ENCODE peak calls at places on chromosomes 2 and 18, in six cellular contexts. One of them, this sample, is unnamed.

GRCh38 chr2:165440367-165440766 is 29.1 kb upstream of the CSRNP3 start:
- DNase-seq in cardiac fibroblast: peak
- DNase-seq in IMR-90: peak
- DNase-seq in endothelial cell: peak
- DNase-seq in heart right ventricle: no peak
- DNase-seq in nephron progenitor cell: peak
- DNase-seq in this sample: no peak

GRCh38 chr2:135570884-135571283 is 39.6 kb downstream of the R3HDM1 start:
- DNase-seq in cardiac fibroblast: no peak
- DNase-seq in IMR-90: no peak
- DNase-seq in endothelial cell: no peak
- DNase-seq in heart right ventricle: no peak
- DNase-seq in nephron progenitor cell: no peak
- DNase-seq in this sample: no peak

GRCh38 chr2:144084114-144084661 is 435.7 kb downstream of the ZEB2 start:
- DNase-seq in cardiac fibroblast: peak
- DNase-seq in IMR-90: peak
- DNase-seq in endothelial cell: no peak
- DNase-seq in heart right ventricle: no peak
- DNase-seq in nephron progenitor cell: no peak
- DNase-seq in this sample: no peak

GRCh38 chr18:45652303-45652702 is 37.0 kb downstream of the SLC14A2 start:
- DNase-seq in cardiac fibroblast: no peak
- DNase-seq in IMR-90: no peak
- DNase-seq in endothelial cell: no peak
- DNase-seq in heart right ventricle: no peak
- DNase-seq in nephron progenitor cell: no peak
- DNase-seq in this sample: no peak

GRCh38 chr18:7977897-7978296 is 410.8 kb downstream of the PTPRM start:
- DNase-seq in cardiac fibroblast: no peak
- DNase-seq in IMR-90: no peak
- DNase-seq in endothelial cell: no peak
- DNase-seq in heart right ventricle: no peak
- DNase-seq in nephron progenitor cell: no peak
- DNase-seq in this sample: no peak

GRCh38 chr2:109135572-109136185 is 6.7 kb downstream of the SH3RF3 start:
- DNase-seq in cardiac fibroblast: peak
- DNase-seq in IMR-90: no peak
- DNase-seq in endothelial cell: no peak
- DNase-seq in heart right ventricle: no peak
- DNase-seq in nephron progenitor cell: no peak
- DNase-seq in this sample: no peak

GRCh38 chr2:189142893-189143759 is 36.4 kb downstream of the COL5A2 start:
- DNase-seq in cardiac fibroblast: peak
- DNase-seq in IMR-90: peak
- DNase-seq in endothelial cell: peak
- DNase-seq in heart right ventricle: no peak
- DNase-seq in nephron progenitor cell: peak
- DNase-seq in this sample: no peak

GRCh38 chr2:70807102-70807827 is 13.1 kb downstream of the CLEC4F start:
- DNase-seq in cardiac fibroblast: no peak
- DNase-seq in IMR-90: no peak
- DNase-seq in endothelial cell: no peak
- DNase-seq in heart right ventricle: no peak
- DNase-seq in nephron progenitor cell: no peak
- DNase-seq in this sample: no peak

GRCh38 chr2:200452377-200452776 is 57.5 kb downstream of the KCTD18 start:
- DNase-seq in cardiac fibroblast: no peak
- DNase-seq in IMR-90: no peak
- DNase-seq in endothelial cell: no peak
- DNase-seq in heart right ventricle: no peak
- DNase-seq in nephron progenitor cell: no peak
- DNase-seq in this sample: no peak

GRCh38 chr18:43122955-43123354 is 7.5 kb upstream of the RIT2 start:
- DNase-seq in cardiac fibroblast: no peak
- DNase-seq in IMR-90: no peak
- DNase-seq in endothelial cell: no peak
- DNase-seq in heart right ventricle: no peak
- DNase-seq in nephron progenitor cell: no peak
- DNase-seq in this sample: no peak

GRCh38 chr2:19120941-19121750 is 237.3 kb downstream of the OSR1 start:
- DNase-seq in cardiac fibroblast: peak
- DNase-seq in IMR-90: peak
- DNase-seq in endothelial cell: no peak
- DNase-seq in heart right ventricle: no peak
- DNase-seq in nephron progenitor cell: no peak
- DNase-seq in this sample: no peak

GRCh38 chr2:235543126-235543750 is 49.4 kb downstream of the AGAP1 start:
- DNase-seq in cardiac fibroblast: peak
- DNase-seq in IMR-90: peak
- DNase-seq in endothelial cell: no peak
- DNase-seq in heart right ventricle: no peak
- DNase-seq in nephron progenitor cell: no peak
- DNase-seq in this sample: no peak

GRCh38 chr18:70296781-70297180 is 7.9 kb downstream of the SOCS6 start:
- DNase-seq in cardiac fibroblast: no peak
- DNase-seq in IMR-90: no peak
- DNase-seq in endothelial cell: no peak
- DNase-seq in heart right ventricle: no peak
- DNase-seq in nephron progenitor cell: no peak
- DNase-seq in this sample: no peak

GRCh38 chr2:122019729-122020128 is 264.3 kb downstream of the TSN start:
- DNase-seq in cardiac fibroblast: no peak
- DNase-seq in IMR-90: no peak
- DNase-seq in endothelial cell: no peak
- DNase-seq in heart right ventricle: no peak
- DNase-seq in nephron progenitor cell: no peak
- DNase-seq in this sample: no peak

GRCh38 chr2:38239452-38239851 is 137.6 kb downstream of the ATL2 start:
- DNase-seq in cardiac fibroblast: no peak
- DNase-seq in IMR-90: no peak
- DNase-seq in endothelial cell: no peak
- DNase-seq in heart right ventricle: no peak
- DNase-seq in nephron progenitor cell: no peak
- DNase-seq in this sample: no peak

GRCh38 chr18:74733592-74733991 is 135.9 kb downstream of the ZNF407 start:
- DNase-seq in cardiac fibroblast: no peak
- DNase-seq in IMR-90: no peak
- DNase-seq in endothelial cell: no peak
- DNase-seq in heart right ventricle: no peak
- DNase-seq in nephron progenitor cell: no peak
- DNase-seq in this sample: no peak

DNA sequence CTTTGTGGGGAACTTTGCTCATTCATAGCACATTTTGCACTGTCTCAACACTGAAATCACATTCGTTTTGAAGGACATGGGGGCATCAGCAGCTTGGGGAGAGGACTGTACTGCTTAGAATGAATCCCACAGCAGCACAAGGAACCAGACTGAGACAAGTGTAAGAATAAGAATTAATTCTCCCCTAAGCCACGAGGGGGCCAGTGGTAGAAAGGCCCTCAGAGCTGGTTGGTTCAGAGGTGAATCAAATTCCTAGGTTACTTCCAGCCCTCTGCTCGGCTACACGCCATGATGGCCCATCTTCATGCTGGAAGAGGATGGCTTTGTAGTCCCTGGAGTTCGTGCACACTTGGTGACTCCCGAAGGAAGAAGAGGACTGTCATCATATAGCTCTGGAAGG is 12.0 kb upstream of the MC5R start:
- DNase-seq in cardiac fibroblast: no peak
- DNase-seq in IMR-90: no peak
- DNase-seq in endothelial cell: no peak
- DNase-seq in heart right ventricle: no peak
- DNase-seq in nephron progenitor cell: no peak
- DNase-seq in this sample: no peak
- TF ChIP-seq CTCF in cardiac fibroblast: peak
- TF ChIP-seq CTCF in IMR-90: peak
- TF ChIP-seq CTCF in endothelial cell: peak
- TF ChIP-seq CTCF in heart right ventricle: no peak
- TF ChIP-seq CTCF in nephron progenitor cell: peak
- TF ChIP-seq CTCF in this sample: no peak

GRCh38 chr2:69741281-69742169 is at the start of gene ANXA4:
- DNase-seq in cardiac fibroblast: peak
- DNase-seq in IMR-90: peak
- DNase-seq in endothelial cell: peak
- DNase-seq in heart right ventricle: peak
- DNase-seq in nephron progenitor cell: peak
- DNase-seq in this sample: peak
- TF ChIP-seq CTCF in cardiac fibroblast: peak
- TF ChIP-seq CTCF in IMR-90: peak
- TF ChIP-seq CTCF in endothelial cell: no peak
- TF ChIP-seq CTCF in heart right ventricle: no peak
- TF ChIP-seq CTCF in nephron progenitor cell: no peak
- TF ChIP-seq CTCF in this sample: no peak

DNA sequence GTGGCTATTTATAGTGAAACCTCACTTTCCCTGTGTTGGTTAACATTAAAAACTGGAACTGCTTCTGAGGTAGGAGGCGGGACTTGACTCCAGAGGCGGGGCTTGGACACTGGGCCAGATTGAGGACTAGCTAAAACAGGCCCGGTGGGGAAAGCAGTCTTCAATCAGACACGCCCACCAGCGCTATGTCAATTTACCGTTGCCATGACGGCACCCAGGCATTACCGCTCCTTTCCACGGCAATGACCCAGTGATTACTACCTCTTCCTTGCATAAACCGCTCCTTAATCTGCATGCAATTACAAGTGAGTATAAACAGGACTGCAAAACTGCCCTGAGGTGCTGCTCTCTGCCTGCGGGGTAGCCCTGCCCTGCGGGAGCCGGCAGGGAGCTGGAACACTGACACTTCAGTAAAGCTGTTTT is 35.3 kb downstream of the LRRFIP1 start:
- DNase-seq in cardiac fibroblast: peak
- DNase-seq in IMR-90: peak
- DNase-seq in endothelial cell: peak
- DNase-seq in heart right ventricle: peak
- DNase-seq in nephron progenitor cell: peak
- DNase-seq in this sample: peak
- TF ChIP-seq CTCF in cardiac fibroblast: no peak
- TF ChIP-seq CTCF in IMR-90: no peak
- TF ChIP-seq CTCF in endothelial cell: no peak
- TF ChIP-seq CTCF in heart right ventricle: no peak
- TF ChIP-seq CTCF in nephron progenitor cell: no peak
- TF ChIP-seq CTCF in this sample: no peak

DNA sequence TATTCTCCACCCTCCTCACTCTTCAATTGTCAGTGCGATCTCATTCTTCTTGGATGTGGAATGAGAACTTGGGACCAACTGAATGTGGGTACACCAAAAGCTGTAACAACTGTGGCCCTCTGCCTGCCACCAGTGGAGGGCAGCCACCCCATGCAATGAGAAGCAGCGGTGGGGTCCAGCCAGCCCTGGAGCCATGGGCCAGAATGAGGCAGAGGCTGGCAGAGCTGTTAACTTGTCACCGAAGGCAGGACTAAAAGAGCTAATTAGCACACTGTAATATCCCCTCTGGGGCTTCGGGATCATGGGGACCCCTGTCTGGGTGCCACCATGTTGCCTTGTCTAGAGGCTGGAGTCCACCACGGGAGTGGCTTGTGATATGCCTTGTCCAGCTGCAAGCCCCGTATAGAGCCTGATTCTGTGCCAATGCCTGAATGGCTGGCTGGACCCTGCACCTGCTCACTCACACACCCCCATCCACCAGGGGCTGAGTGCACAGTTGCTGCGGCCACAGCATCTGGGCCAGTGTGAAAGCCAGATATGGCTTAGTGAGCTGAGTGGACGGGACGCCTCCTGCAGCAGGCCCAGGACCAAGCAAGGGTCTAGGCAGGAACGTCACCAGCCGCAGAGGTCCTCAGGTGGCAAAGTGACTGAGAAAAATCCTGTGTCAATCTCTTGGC is 680.5 kb downstream of the DSC3 start:
- DNase-seq in cardiac fibroblast: no peak
- DNase-seq in IMR-90: no peak
- DNase-seq in endothelial cell: no peak
- DNase-seq in heart right ventricle: no peak
- DNase-seq in nephron progenitor cell: no peak
- DNase-seq in this sample: no peak
- TF ChIP-seq CTCF in cardiac fibroblast: no peak
- TF ChIP-seq CTCF in IMR-90: no peak
- TF ChIP-seq CTCF in endothelial cell: no peak
- TF ChIP-seq CTCF in heart right ventricle: no peak
- TF ChIP-seq CTCF in nephron progenitor cell: no peak
- TF ChIP-seq CTCF in this sample: no peak

GRCh38 chr2:1049691-1050090 is 99.0 kb downstream of the SNTG2 start:
- DNase-seq in cardiac fibroblast: peak
- DNase-seq in IMR-90: peak
- DNase-seq in endothelial cell: no peak
- DNase-seq in heart right ventricle: no peak
- DNase-seq in nephron progenitor cell: no peak
- DNase-seq in this sample: no peak

GRCh38 chr2:1051585-1051984 is 100.9 kb downstream of the SNTG2 start:
- DNase-seq in cardiac fibroblast: no peak
- DNase-seq in IMR-90: no peak
- DNase-seq in endothelial cell: no peak
- DNase-seq in heart right ventricle: no peak
- DNase-seq in nephron progenitor cell: no peak
- DNase-seq in this sample: no peak

GRCh38 chr2:1052671-1053270 is 102.1 kb downstream of the SNTG2 start:
- DNase-seq in cardiac fibroblast: peak
- DNase-seq in IMR-90: peak
- DNase-seq in endothelial cell: no peak
- DNase-seq in heart right ventricle: no peak
- DNase-seq in nephron progenitor cell: peak
- DNase-seq in this sample: no peak

GRCh38 chr2:1053781-1054180 is 103.1 kb downstream of the SNTG2 start:
- DNase-seq in cardiac fibroblast: no peak
- DNase-seq in IMR-90: no peak
- DNase-seq in endothelial cell: no peak
- DNase-seq in heart right ventricle: no peak
- DNase-seq in nephron progenitor cell: no peak
- DNase-seq in this sample: no peak

DNA sequence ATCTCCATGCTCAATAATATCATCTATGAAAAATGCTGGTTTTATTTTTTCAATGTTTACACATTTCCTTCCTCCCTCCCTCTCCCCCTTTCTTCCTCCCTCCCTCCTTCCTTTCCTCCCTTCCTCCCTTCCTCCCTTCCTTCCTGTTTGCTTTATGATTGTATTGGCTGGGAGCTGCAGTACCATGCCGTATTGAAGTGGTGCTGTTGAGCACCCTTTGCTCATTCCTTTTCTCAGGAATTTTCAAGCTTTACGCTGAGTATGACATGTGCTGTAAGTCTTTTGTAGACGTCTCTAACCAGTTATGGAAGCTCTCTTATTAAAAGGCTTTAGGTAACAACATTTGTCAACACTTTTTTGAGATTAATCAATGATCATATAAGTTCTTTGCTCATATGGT is 100.4 kb downstream of the SNTG2 start:
- DNase-seq in cardiac fibroblast: peak
- DNase-seq in IMR-90: peak
- DNase-seq in endothelial cell: no peak
- DNase-seq in heart right ventricle: no peak
- DNase-seq in nephron progenitor cell: no peak
- DNase-seq in this sample: no peak
- TF ChIP-seq CTCF in cardiac fibroblast: peak
- TF ChIP-seq CTCF in IMR-90: peak
- TF ChIP-seq CTCF in endothelial cell: peak
- TF ChIP-seq CTCF in heart right ventricle: no peak
- TF ChIP-seq CTCF in nephron progenitor cell: peak
- TF ChIP-seq CTCF in this sample: no peak